ENCODE peak calls at places on chromosomes 13 and 19, in nine cellular contexts. G is CD8-positive, alpha-beta T cell; B is psoas muscle; E is neural progenitor cell; V is A549; F is esophagus squamous epithelium; N is Caco-2; T is mucosa of descending colon; K is thoracic aorta. A is an unnamed sample.

GRCh38 chr13:114076329-114076761 is 56.1 kb downstream of the RASA3 start:
- DNase-seq in G (no peak), B (no peak), E (no peak), V (no peak), F (no peak), N (peak; percentile 17), T (peak; percentile 44), K (no peak), A (no peak)

GRCh38 chr19:17873661-17874422 is 2.1 kb downstream of the SLC5A5 start:
- DNase-seq in G (peak; percentile 53), B (no peak), E (peak; percentile 94), V (peak; percentile 69), F (no peak), N (peak; percentile 77), T (peak; percentile 76), K (no peak), A (peak; percentile 84)

GRCh38 chr13:69970521-69970920 is 137.1 kb upstream of the ATXN8OS start:
- DNase-seq in G (no peak), B (no peak), E (no peak), V (peak; percentile 0), F (no peak), N (no peak), T (no peak), K (no peak), A (no peak)

GRCh38 chr13:92804346-92804745 is 422.3 kb upstream of the GPC6 start:
- DNase-seq in G (no peak), B (no peak), E (no peak), V (no peak), F (no peak), N (no peak), T (no peak), K (no peak), A (no peak)

GRCh38 chr13:27482996-27483395 is 32.6 kb upstream of the MTIF3 start:
- DNase-seq in G (no peak), B (no peak), E (no peak), V (no peak), F (no peak), N (no peak), T (no peak), K (no peak), A (no peak)

GRCh38 chr19:21698215-21698614 is 69.2 kb downstream of the ZNF100 start:
- DNase-seq in G (no peak), B (no peak), E (peak; percentile 17), V (no peak), F (no peak), N (no peak), T (no peak), K (no peak), A (no peak)

GRCh38 chr19:3224346-3225325 is at the start of gene CELF5:
- DNase-seq in G (peak; percentile 44), B (peak; percentile 54), E (peak; percentile 91), V (no peak), F (no peak), N (no peak), T (no peak), K (no peak), A (no peak)

GRCh38 chr13:43319617-43320444 is 296.4 kb downstream of the DNAJC15 start:
- DNase-seq in G (no peak), B (no peak), E (peak; percentile 57), V (no peak), F (no peak), N (peak; percentile 45), T (no peak), K (no peak), A (no peak)

GRCh38 chr13:32408296-32408998 is 19.5 kb downstream of the N4BP2L1 start:
- DNase-seq in G (no peak), B (no peak), E (no peak), V (no peak), F (no peak), N (no peak), T (no peak), K (no peak), A (no peak)

GRCh38 chr13:102033316-102033715 is 368.5 kb downstream of the FGF14 start:
- DNase-seq in G (no peak), B (no peak), E (no peak), V (no peak), F (no peak), N (no peak), T (no peak), K (no peak), A (no peak)

GRCh38 chr19:51240866-51241265 is 10.0 kb upstream of the SIGLECL1 start:
- DNase-seq in G (no peak), B (no peak), E (no peak), V (no peak), F (no peak), N (no peak), T (no peak), K (no peak), A (no peak)

GRCh38 chr19:23946569-23946968 is 31.9 kb downstream of the ZNF726 start:
- DNase-seq in G (no peak), B (no peak), E (no peak), V (no peak), F (no peak), N (no peak), T (no peak), K (no peak), A (no peak)

GRCh38 chr19:16628984-16629691 is 1.1 kb upstream of the MED26 start:
- DNase-seq in G (no peak), B (no peak), E (no peak), V (no peak), F (no peak), N (no peak), T (no peak), K (no peak), A (no peak)

GRCh38 chr13:111938743-111939142 is 128.2 kb upstream of the SOX1 start:
- DNase-seq in G (no peak), B (no peak), E (no peak), V (no peak), F (no peak), N (no peak), T (no peak), K (no peak), A (no peak)

GRCh38 chr19:6588508-6589345 is 2.2 kb downstream of the CD70 start:
- DNase-seq in G (no peak), B (no peak), E (peak; percentile 24), V (no peak), F (no peak), N (no peak), T (no peak), K (no peak), A (no peak)

GRCh38 chr13:23608704-23609413 is 38.6 kb downstream of the TNFRSF19 start:
- DNase-seq in G (no peak), B (peak; percentile 33), E (no peak), V (no peak), F (no peak), N (no peak), T (peak; percentile 51), K (no peak), A (peak; percentile 88)

GRCh38 chr19:7748756-7749155 is 1.4 kb upstream of the CD209 start:
- DNase-seq in G (no peak), B (no peak), E (no peak), V (peak; percentile 54), F (no peak), N (no peak), T (no peak), K (no peak), A (no peak)

GRCh38 chr19:33333615-33334014 is 31.3 kb upstream of the CEBPA start:
- DNase-seq in G (no peak), B (no peak), E (no peak), V (no peak), F (no peak), N (no peak), T (no peak), K (no peak), A (no peak)

GRCh38 chr19:28820289-28820688 is 392.7 kb downstream of the UQCRFS1 start:
- DNase-seq in G (no peak), B (no peak), E (no peak), V (no peak), F (no peak), N (no peak), T (no peak), K (no peak), A (no peak)

GRCh38 chr13:112928020-112928931 is 40.7 kb upstream of the MCF2L start:
- DNase-seq in G (no peak), B (no peak), E (no peak), V (no peak), F (no peak), N (no peak), T (no peak), K (no peak), A (no peak)

GRCh38 chr13:95301947-95302386 is 716 bp upstream of the ABCC4 start:
- DNase-seq in G (no peak), B (no peak), E (peak; percentile 61), V (no peak), F (no peak), N (no peak), T (no peak), K (no peak), A (no peak)

GRCh38 chr19:1039646-1040475 is at the start of gene ABCA7:
- DNase-seq in G (peak; percentile 99), B (peak; percentile 98), E (peak; percentile 99), V (peak; percentile 98), F (peak; percentile 84), N (peak; percentile 98), T (peak; percentile 99), K (peak; percentile 85), A (peak; percentile 100)
- H3K4me1 ChIP-seq in G (peaks cover 43% of the 10 kb centered on the region), B (peaks cover 32% of the 10 kb centered on the region), E (peaks cover 8% of the 10 kb centered on the region), V (peaks cover 19% of the 10 kb centered on the region), F (peaks cover 33% of the 10 kb centered on the region), N (peaks cover 10% of the 10 kb centered on the region), T (peaks cover 41% of the 10 kb centered on the region), K (peaks cover 12% of the 10 kb centered on the region), A (peaks cover 38% of the 10 kb centered on the region)

DNA sequence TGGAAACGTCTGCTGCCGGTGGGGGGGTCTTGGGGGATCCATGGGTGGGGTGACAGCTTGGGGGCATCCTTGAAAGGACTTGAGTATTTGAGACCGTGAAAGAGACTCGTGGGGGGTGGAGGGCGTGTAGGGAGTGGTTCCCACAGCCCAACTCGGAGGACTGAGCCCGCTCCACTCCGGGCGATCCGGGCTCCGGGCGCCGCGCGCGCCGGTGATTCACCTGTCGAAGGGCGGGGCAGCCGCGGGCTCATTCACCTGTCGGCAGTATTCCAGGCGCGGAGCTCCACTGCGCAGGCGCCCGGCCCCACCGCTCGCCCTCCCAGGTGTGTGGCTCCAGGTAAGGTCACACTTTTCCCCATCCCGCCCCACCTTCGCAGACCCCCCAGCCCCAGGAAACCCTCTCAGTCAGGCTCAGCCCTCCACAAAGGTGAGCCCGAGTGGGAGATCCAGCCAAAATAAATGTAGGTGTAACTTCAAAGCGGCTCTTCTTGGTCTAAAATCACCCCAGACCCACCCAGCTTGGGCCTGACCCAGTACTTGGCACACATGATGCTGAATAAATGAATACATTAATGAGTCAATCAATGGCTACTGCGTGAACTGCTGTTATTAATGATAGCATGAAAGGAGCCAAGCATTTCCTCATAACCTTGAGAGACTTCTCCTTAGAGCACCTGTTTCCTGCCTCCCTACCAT is 4.7 kb downstream of the NOTCH3 start:
- DNase-seq in G (no peak), B (no peak), E (peak; percentile 70), V (no peak), F (no peak), N (peak; percentile 95), T (peak; percentile 83), K (no peak), A (no peak)
- H3K4me3 ChIP-seq in G (no peak overlapping the region), B (peak overlapping the region; percentile 41), E (peak overlapping the region; percentile 63), V (peak overlapping the region; percentile 45), F (peak overlapping the region; percentile 63), N (peak overlapping the region; percentile 53), T (no peak overlapping the region), K (peak overlapping the region; percentile 73), A (no peak overlapping the region)

GRCh38 chr19:45099465-45100201 is 6.7 kb downstream of the PPP1R37 start:
- DNase-seq in G (no peak), B (peak; percentile 36), E (peak; percentile 73), V (no peak), F (no peak), N (no peak), T (no peak), K (no peak), A (no peak)
- H3K4me1 ChIP-seq in G (peaks cover 57% of the 10 kb centered on the region), B (peaks cover 95% of the 10 kb centered on the region), E (peaks cover 32% of the 10 kb centered on the region), V (peaks cover 60% of the 10 kb centered on the region), F (peaks cover 64% of the 10 kb centered on the region), N (peaks cover 43% of the 10 kb centered on the region), T (peaks cover 32% of the 10 kb centered on the region), K (peaks cover 11% of the 10 kb centered on the region), A (peaks cover 100% of the 10 kb centered on the region)

GRCh38 chr19:49165865-49166301 is 8.3 kb downstream of the TRPM4 start:
- DNase-seq in G (no peak), B (no peak), E (no peak), V (no peak), F (no peak), N (no peak), T (peak; percentile 61), K (no peak), A (no peak)
- H3K4me3 ChIP-seq in G (no peak overlapping the region), B (peak overlapping the region; percentile 53), E (no peak overlapping the region), V (no peak overlapping the region), F (peak overlapping the region; percentile 42), N (no peak overlapping the region), T (no peak overlapping the region), K (peak overlapping the region; percentile 60), A (no peak overlapping the region)